ENCODE peak calls at places on chromosomes 5 and 9, in ten cellular contexts. One of them, this sample, is unnamed.

GRCh38 chr9:2411459-2412215 is 209.9 kb upstream of the VLDLR start:
- DNase-seq in astrocyte of the spinal cord: peak; percentile 63
- DNase-seq in mucosa of descending colon: no peak
- DNase-seq in GM23338: peak; percentile 67
- DNase-seq in nephron progenitor cell: no peak
- DNase-seq in upper lobe of right lung: no peak
- DNase-seq in astrocyte: peak; percentile 85
- DNase-seq in A549: no peak
- DNase-seq in uterus: no peak
- DNase-seq in choroid plexus epithelial cell: peak; percentile 86
- DNase-seq in this sample: no peak

GRCh38 chr5:174311531-174312269 is 266.2 kb downstream of the NSG2 start:
- DNase-seq in astrocyte of the spinal cord: peak; percentile 39
- DNase-seq in mucosa of descending colon: peak; percentile 60
- DNase-seq in GM23338: peak; percentile 91
- DNase-seq in nephron progenitor cell: peak; percentile 94
- DNase-seq in upper lobe of right lung: peak; percentile 84
- DNase-seq in astrocyte: no peak
- DNase-seq in A549: peak; percentile 61
- DNase-seq in uterus: peak; percentile 56
- DNase-seq in choroid plexus epithelial cell: peak; percentile 65
- DNase-seq in this sample: peak; percentile 85

GRCh38 chr9:35112257-35113020 is 3.2 kb downstream of the ATOSB start:
- DNase-seq in astrocyte of the spinal cord: peak; percentile 40
- DNase-seq in mucosa of descending colon: peak; percentile 62
- DNase-seq in GM23338: no peak
- DNase-seq in nephron progenitor cell: no peak
- DNase-seq in upper lobe of right lung: no peak
- DNase-seq in astrocyte: peak; percentile 60
- DNase-seq in A549: no peak
- DNase-seq in uterus: no peak
- DNase-seq in choroid plexus epithelial cell: peak; percentile 62
- DNase-seq in this sample: no peak

GRCh38 chr5:83474170-83474796 is 2.7 kb downstream of the VCAN start:
- DNase-seq in astrocyte of the spinal cord: peak; percentile 96
- DNase-seq in mucosa of descending colon: peak; percentile 78
- DNase-seq in GM23338: peak; percentile 93
- DNase-seq in nephron progenitor cell: peak; percentile 90
- DNase-seq in upper lobe of right lung: peak; percentile 88
- DNase-seq in astrocyte: peak; percentile 93
- DNase-seq in A549: peak; percentile 61
- DNase-seq in uterus: peak; percentile 83
- DNase-seq in choroid plexus epithelial cell: peak; percentile 96
- DNase-seq in this sample: peak; percentile 72

GRCh38 chr5:168479166-168479565 is 7.1 kb upstream of the RARS1 start:
- DNase-seq in astrocyte of the spinal cord: no peak
- DNase-seq in mucosa of descending colon: no peak
- DNase-seq in GM23338: no peak
- DNase-seq in nephron progenitor cell: no peak
- DNase-seq in upper lobe of right lung: no peak
- DNase-seq in astrocyte: no peak
- DNase-seq in A549: no peak
- DNase-seq in uterus: no peak
- DNase-seq in choroid plexus epithelial cell: no peak
- DNase-seq in this sample: no peak

GRCh38 chr5:154276236-154276792 is 85.8 kb downstream of the GALNT10 start:
- DNase-seq in astrocyte of the spinal cord: no peak
- DNase-seq in mucosa of descending colon: no peak
- DNase-seq in GM23338: no peak
- DNase-seq in nephron progenitor cell: no peak
- DNase-seq in upper lobe of right lung: no peak
- DNase-seq in astrocyte: no peak
- DNase-seq in A549: no peak
- DNase-seq in uterus: no peak
- DNase-seq in choroid plexus epithelial cell: no peak
- DNase-seq in this sample: no peak

GRCh38 chr9:81789751-81790150 is 100.4 kb upstream of the TLE1 start:
- DNase-seq in astrocyte of the spinal cord: peak; percentile 55
- DNase-seq in mucosa of descending colon: no peak
- DNase-seq in GM23338: no peak
- DNase-seq in nephron progenitor cell: no peak
- DNase-seq in upper lobe of right lung: no peak
- DNase-seq in astrocyte: peak; percentile 76
- DNase-seq in A549: no peak
- DNase-seq in uterus: no peak
- DNase-seq in choroid plexus epithelial cell: peak; percentile 61
- DNase-seq in this sample: no peak

GRCh38 chr5:74035521-74035937 is 409.5 kb downstream of the ARHGEF28 start:
- DNase-seq in astrocyte of the spinal cord: peak; percentile 77
- DNase-seq in mucosa of descending colon: no peak
- DNase-seq in GM23338: peak; percentile 68
- DNase-seq in nephron progenitor cell: peak; percentile 17
- DNase-seq in upper lobe of right lung: no peak
- DNase-seq in astrocyte: peak; percentile 70
- DNase-seq in A549: peak; percentile 16
- DNase-seq in uterus: peak; percentile 51
- DNase-seq in choroid plexus epithelial cell: peak; percentile 90
- DNase-seq in this sample: peak; percentile 29

GRCh38 chr5:36158144-36158543 is 6.2 kb downstream of the SKP2 start:
- DNase-seq in astrocyte of the spinal cord: peak; percentile 19
- DNase-seq in mucosa of descending colon: no peak
- DNase-seq in GM23338: no peak
- DNase-seq in nephron progenitor cell: no peak
- DNase-seq in upper lobe of right lung: no peak
- DNase-seq in astrocyte: no peak
- DNase-seq in A549: no peak
- DNase-seq in uterus: no peak
- DNase-seq in choroid plexus epithelial cell: no peak
- DNase-seq in this sample: no peak

GRCh38 chr5:35229076-35230042 is 928 bp downstream of the PRLR start:
- DNase-seq in astrocyte of the spinal cord: no peak
- DNase-seq in mucosa of descending colon: peak; percentile 69
- DNase-seq in GM23338: peak; percentile 87
- DNase-seq in nephron progenitor cell: peak; percentile 39
- DNase-seq in upper lobe of right lung: peak; percentile 66
- DNase-seq in astrocyte: no peak
- DNase-seq in A549: no peak
- DNase-seq in uterus: peak; percentile 36
- DNase-seq in choroid plexus epithelial cell: no peak
- DNase-seq in this sample: peak; percentile 42

GRCh38 chr5:142013734-142014495 is 1.1 kb upstream of the GNPDA1 start:
- DNase-seq in astrocyte of the spinal cord: peak; percentile 19
- DNase-seq in mucosa of descending colon: peak; percentile 62
- DNase-seq in GM23338: no peak
- DNase-seq in nephron progenitor cell: no peak
- DNase-seq in upper lobe of right lung: no peak
- DNase-seq in astrocyte: peak; percentile 30
- DNase-seq in A549: no peak
- DNase-seq in uterus: peak; percentile 32
- DNase-seq in choroid plexus epithelial cell: peak; percentile 38
- DNase-seq in this sample: no peak

GRCh38 chr9:976258-976804 is at the start of gene DMRT3:
- DNase-seq in astrocyte of the spinal cord: no peak
- DNase-seq in mucosa of descending colon: no peak
- DNase-seq in GM23338: peak; percentile 88
- DNase-seq in nephron progenitor cell: peak; percentile 77
- DNase-seq in upper lobe of right lung: no peak
- DNase-seq in astrocyte: no peak
- DNase-seq in A549: no peak
- DNase-seq in uterus: no peak
- DNase-seq in choroid plexus epithelial cell: no peak
- DNase-seq in this sample: no peak

GRCh38 chr5:31640024-31640423 is 1.1 kb downstream of the PDZD2 start:
- DNase-seq in astrocyte of the spinal cord: no peak
- DNase-seq in mucosa of descending colon: no peak
- DNase-seq in GM23338: peak; percentile 64
- DNase-seq in nephron progenitor cell: no peak
- DNase-seq in upper lobe of right lung: no peak
- DNase-seq in astrocyte: no peak
- DNase-seq in A549: no peak
- DNase-seq in uterus: no peak
- DNase-seq in choroid plexus epithelial cell: no peak
- DNase-seq in this sample: no peak

GRCh38 chr9:112404367-112404979 is 24.6 kb downstream of the HSDL2 start:
- DNase-seq in astrocyte of the spinal cord: no peak
- DNase-seq in mucosa of descending colon: no peak
- DNase-seq in GM23338: no peak
- DNase-seq in nephron progenitor cell: no peak
- DNase-seq in upper lobe of right lung: no peak
- DNase-seq in astrocyte: peak; percentile 36
- DNase-seq in A549: no peak
- DNase-seq in uterus: no peak
- DNase-seq in choroid plexus epithelial cell: peak; percentile 72
- DNase-seq in this sample: no peak
- TF ChIP-seq CTCF in astrocyte of the spinal cord: no peak
- TF ChIP-seq CTCF in mucosa of descending colon: no peak
- TF ChIP-seq CTCF in GM23338: no peak
- TF ChIP-seq CTCF in nephron progenitor cell: no peak
- TF ChIP-seq CTCF in upper lobe of right lung: no peak
- TF ChIP-seq CTCF in astrocyte: no peak
- TF ChIP-seq CTCF in A549: no peak
- TF ChIP-seq CTCF in uterus: no peak
- TF ChIP-seq CTCF in choroid plexus epithelial cell: no peak
- TF ChIP-seq CTCF in this sample: no peak

GRCh38 chr5:138466058-138466899 is 1.0 kb downstream of the EGR1 start:
- DNase-seq in astrocyte of the spinal cord: peak; percentile 22
- DNase-seq in mucosa of descending colon: no peak
- DNase-seq in GM23338: no peak
- DNase-seq in nephron progenitor cell: peak; percentile 41
- DNase-seq in upper lobe of right lung: no peak
- DNase-seq in astrocyte: peak; percentile 25
- DNase-seq in A549: no peak
- DNase-seq in uterus: peak; percentile 44
- DNase-seq in choroid plexus epithelial cell: peak; percentile 42
- DNase-seq in this sample: no peak
- TF ChIP-seq CTCF in astrocyte of the spinal cord: no peak
- TF ChIP-seq CTCF in mucosa of descending colon: no peak
- TF ChIP-seq CTCF in GM23338: no peak
- TF ChIP-seq CTCF in nephron progenitor cell: no peak
- TF ChIP-seq CTCF in upper lobe of right lung: no peak
- TF ChIP-seq CTCF in astrocyte: no peak
- TF ChIP-seq CTCF in A549: no peak
- TF ChIP-seq CTCF in uterus: no peak
- TF ChIP-seq CTCF in choroid plexus epithelial cell: no peak
- TF ChIP-seq CTCF in this sample: no peak

DNA sequence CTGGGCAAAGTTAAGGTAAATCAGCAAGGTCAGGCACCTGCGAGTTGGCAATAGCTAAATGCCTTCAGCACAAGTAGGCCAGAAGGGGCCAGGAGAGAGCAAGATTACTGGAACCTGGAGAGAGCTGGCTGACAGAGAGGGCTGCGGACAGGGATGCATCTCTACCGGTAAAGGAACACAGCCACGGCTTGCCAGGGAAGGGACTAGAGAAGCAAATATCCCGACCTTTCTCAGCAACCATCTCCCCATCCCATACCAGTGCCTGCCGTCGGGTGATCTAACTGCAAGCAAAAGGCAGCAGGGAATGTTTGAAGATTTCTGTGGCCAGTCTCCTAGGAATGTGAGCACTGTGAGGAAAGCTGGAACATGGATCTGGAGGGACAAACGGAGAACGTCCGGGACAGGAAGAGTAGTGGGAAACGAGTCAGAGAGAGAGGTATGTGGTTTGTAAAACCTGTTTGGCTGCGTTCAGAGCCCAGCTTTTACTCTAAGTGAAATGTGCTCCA is 15.9 kb upstream of the ABLIM3 start:
- DNase-seq in astrocyte of the spinal cord: no peak
- DNase-seq in mucosa of descending colon: no peak
- DNase-seq in GM23338: peak; percentile 81
- DNase-seq in nephron progenitor cell: peak; percentile 29
- DNase-seq in upper lobe of right lung: no peak
- DNase-seq in astrocyte: no peak
- DNase-seq in A549: no peak
- DNase-seq in uterus: no peak
- DNase-seq in choroid plexus epithelial cell: peak; percentile 46
- DNase-seq in this sample: no peak
- TF ChIP-seq CTCF in astrocyte of the spinal cord: peak; percentile 51
- TF ChIP-seq CTCF in mucosa of descending colon: no peak
- TF ChIP-seq CTCF in GM23338: peak; percentile 67
- TF ChIP-seq CTCF in nephron progenitor cell: no peak
- TF ChIP-seq CTCF in upper lobe of right lung: no peak
- TF ChIP-seq CTCF in astrocyte: peak; percentile 7
- TF ChIP-seq CTCF in A549: no peak
- TF ChIP-seq CTCF in uterus: no peak
- TF ChIP-seq CTCF in choroid plexus epithelial cell: peak; percentile 60
- TF ChIP-seq CTCF in this sample: no peak

GRCh38 chr9:127805620-127806019 is 2.9 kb downstream of the FPGS start:
- DNase-seq in astrocyte of the spinal cord: no peak
- DNase-seq in mucosa of descending colon: no peak
- DNase-seq in GM23338: peak; percentile 92
- DNase-seq in nephron progenitor cell: peak; percentile 61
- DNase-seq in upper lobe of right lung: no peak
- DNase-seq in astrocyte: no peak
- DNase-seq in A549: peak; percentile 69
- DNase-seq in uterus: no peak
- DNase-seq in choroid plexus epithelial cell: peak; percentile 49
- DNase-seq in this sample: no peak
- TF ChIP-seq CTCF in astrocyte of the spinal cord: peak; percentile 38
- TF ChIP-seq CTCF in mucosa of descending colon: no peak
- TF ChIP-seq CTCF in GM23338: peak; percentile 87
- TF ChIP-seq CTCF in nephron progenitor cell: peak; percentile 41
- TF ChIP-seq CTCF in upper lobe of right lung: peak; percentile 35
- TF ChIP-seq CTCF in astrocyte: peak; percentile 36
- TF ChIP-seq CTCF in A549: peak; percentile 36
- TF ChIP-seq CTCF in uterus: no peak
- TF ChIP-seq CTCF in choroid plexus epithelial cell: peak; percentile 68
- TF ChIP-seq CTCF in this sample: peak; percentile 32

GRCh38 chr5:157855404-157855994 is 3.4 kb downstream of the CLINT1 start:
- DNase-seq in astrocyte of the spinal cord: peak; percentile 50
- DNase-seq in mucosa of descending colon: no peak
- DNase-seq in GM23338: peak; percentile 87
- DNase-seq in nephron progenitor cell: peak; percentile 41
- DNase-seq in upper lobe of right lung: no peak
- DNase-seq in astrocyte: peak; percentile 35
- DNase-seq in A549: peak; percentile 68
- DNase-seq in uterus: peak; percentile 37
- DNase-seq in choroid plexus epithelial cell: peak; percentile 79
- DNase-seq in this sample: no peak
- TF ChIP-seq CTCF in astrocyte of the spinal cord: peak; percentile 73
- TF ChIP-seq CTCF in mucosa of descending colon: peak; percentile 44
- TF ChIP-seq CTCF in GM23338: peak; percentile 81
- TF ChIP-seq CTCF in nephron progenitor cell: peak; percentile 64
- TF ChIP-seq CTCF in upper lobe of right lung: peak; percentile 68
- TF ChIP-seq CTCF in astrocyte: peak; percentile 71
- TF ChIP-seq CTCF in A549: peak; percentile 66
- TF ChIP-seq CTCF in uterus: peak; percentile 54
- TF ChIP-seq CTCF in choroid plexus epithelial cell: peak; percentile 83
- TF ChIP-seq CTCF in this sample: peak; percentile 58

GRCh38 chr5:43602456-43602817 is 543 bp upstream of the NNT start:
- DNase-seq in astrocyte of the spinal cord: peak; percentile 48
- DNase-seq in mucosa of descending colon: peak; percentile 41
- DNase-seq in GM23338: peak; percentile 56
- DNase-seq in nephron progenitor cell: peak; percentile 48
- DNase-seq in upper lobe of right lung: no peak
- DNase-seq in astrocyte: peak; percentile 25
- DNase-seq in A549: peak; percentile 9
- DNase-seq in uterus: peak; percentile 41
- DNase-seq in choroid plexus epithelial cell: peak; percentile 54
- DNase-seq in this sample: no peak
- TF ChIP-seq CTCF in astrocyte of the spinal cord: no peak
- TF ChIP-seq CTCF in mucosa of descending colon: no peak
- TF ChIP-seq CTCF in GM23338: no peak
- TF ChIP-seq CTCF in nephron progenitor cell: no peak
- TF ChIP-seq CTCF in upper lobe of right lung: no peak
- TF ChIP-seq CTCF in astrocyte: no peak
- TF ChIP-seq CTCF in A549: no peak
- TF ChIP-seq CTCF in uterus: no peak
- TF ChIP-seq CTCF in choroid plexus epithelial cell: no peak
- TF ChIP-seq CTCF in this sample: no peak